ENCODE peak calls at places on chromosomes 6 and 20, in four cellular contexts. One of them, this sample, is unnamed.
A peak's percentile ranks its signal among the peaks of the same experiment; 100 is the strongest.

GRCh38 chr6:35343835-35344550 is 1.6 kb downstream of the PPARD start:
- DNase-seq in right lobe of liver: no peak
- DNase-seq in hepatocyte: no peak
- DNase-seq in kidney epithelial cell: no peak
- DNase-seq in this sample: no peak

GRCh38 chr6:37092851-37093727 is 76.9 kb upstream of the PIM1 start:
- DNase-seq in right lobe of liver: no peak
- DNase-seq in hepatocyte: no peak
- DNase-seq in kidney epithelial cell: no peak
- DNase-seq in this sample: no peak

GRCh38 chr6:16001158-16001557 is 127.7 kb upstream of the MYLIP start:
- DNase-seq in right lobe of liver: no peak
- DNase-seq in hepatocyte: no peak
- DNase-seq in kidney epithelial cell: no peak
- DNase-seq in this sample: no peak

GRCh38 chr6:152232494-152233151 is 404.5 kb downstream of the SYNE1 start:
- DNase-seq in right lobe of liver: no peak
- DNase-seq in hepatocyte: peak; percentile 26
- DNase-seq in kidney epithelial cell: no peak
- DNase-seq in this sample: no peak

GRCh38 chr20:36929290-36929689 is 22.2 kb downstream of the SAMHD1 start:
- DNase-seq in right lobe of liver: no peak
- DNase-seq in hepatocyte: no peak
- DNase-seq in kidney epithelial cell: no peak
- DNase-seq in this sample: no peak

GRCh38 chr6:26121141-26122004 is 34.1 kb downstream of the HFE start:
- DNase-seq in right lobe of liver: no peak
- DNase-seq in hepatocyte: peak; percentile 30
- DNase-seq in kidney epithelial cell: peak; percentile 89
- DNase-seq in this sample: no peak

GRCh38 chr6:144330588-144330987 is 45.5 kb downstream of the UTRN start:
- DNase-seq in right lobe of liver: no peak
- DNase-seq in hepatocyte: peak; percentile 61
- DNase-seq in kidney epithelial cell: no peak
- DNase-seq in this sample: no peak

GRCh38 chr6:43771210-43771857 is 1.3 kb downstream of the VEGFA start:
- DNase-seq in right lobe of liver: peak; percentile 75
- DNase-seq in hepatocyte: peak; percentile 86
- DNase-seq in kidney epithelial cell: no peak
- DNase-seq in this sample: no peak

GRCh38 chr20:33259371-33259770 is 23.6 kb downstream of the BPIFA1 start:
- DNase-seq in right lobe of liver: no peak
- DNase-seq in hepatocyte: no peak
- DNase-seq in kidney epithelial cell: no peak
- DNase-seq in this sample: no peak

GRCh38 chr6:28383235-28384142 is 16.1 kb downstream of the ZSCAN12 start:
- DNase-seq in right lobe of liver: peak; percentile 89
- DNase-seq in hepatocyte: peak; percentile 93
- DNase-seq in kidney epithelial cell: peak; percentile 43
- DNase-seq in this sample: peak; percentile 43

GRCh38 chr20:63846128-63846771 is 15.0 kb upstream of the ABHD16B start:
- DNase-seq in right lobe of liver: peak; percentile 64
- DNase-seq in hepatocyte: peak; percentile 67
- DNase-seq in kidney epithelial cell: no peak
- DNase-seq in this sample: no peak

DNA sequence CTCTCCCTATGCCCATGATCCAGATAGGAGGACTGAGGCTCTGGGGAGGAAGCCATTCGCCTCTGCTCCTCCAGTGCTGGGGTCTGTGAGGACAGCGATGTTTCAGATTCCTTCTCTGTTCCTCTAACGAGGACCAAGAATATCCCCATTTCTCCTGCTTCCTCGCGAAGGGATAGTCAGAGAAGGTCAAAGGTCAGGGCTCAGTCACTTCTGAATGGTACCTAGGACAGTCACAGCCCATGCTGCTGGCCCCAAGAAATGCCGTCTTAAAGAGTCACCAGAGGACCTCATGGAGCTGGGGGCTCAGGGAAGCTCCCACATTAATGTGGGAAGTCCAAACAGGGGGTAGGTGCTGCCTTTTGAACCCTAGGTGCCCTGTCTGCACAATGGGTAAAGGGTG is 2.1 kb downstream of the FOXS1 start:
- DNase-seq in right lobe of liver: no peak
- DNase-seq in hepatocyte: no peak
- DNase-seq in kidney epithelial cell: no peak
- DNase-seq in this sample: no peak
- H3K4me3 ChIP-seq in right lobe of liver: no peak overlapping the region
- H3K4me3 ChIP-seq in hepatocyte: no peak overlapping the region
- H3K4me3 ChIP-seq in kidney epithelial cell: no peak overlapping the region
- H3K4me3 ChIP-seq in this sample: no peak overlapping the region

GRCh38 chr20:41566896-41567527 is 51.2 kb downstream of the CHD6 start:
- DNase-seq in right lobe of liver: no peak
- DNase-seq in hepatocyte: no peak
- DNase-seq in kidney epithelial cell: no peak
- DNase-seq in this sample: no peak
- TF ChIP-seq CTCF in right lobe of liver: no peak
- TF ChIP-seq CTCF in hepatocyte: no peak
- TF ChIP-seq CTCF in kidney epithelial cell: no peak
- TF ChIP-seq CTCF in this sample: no peak

DNA sequence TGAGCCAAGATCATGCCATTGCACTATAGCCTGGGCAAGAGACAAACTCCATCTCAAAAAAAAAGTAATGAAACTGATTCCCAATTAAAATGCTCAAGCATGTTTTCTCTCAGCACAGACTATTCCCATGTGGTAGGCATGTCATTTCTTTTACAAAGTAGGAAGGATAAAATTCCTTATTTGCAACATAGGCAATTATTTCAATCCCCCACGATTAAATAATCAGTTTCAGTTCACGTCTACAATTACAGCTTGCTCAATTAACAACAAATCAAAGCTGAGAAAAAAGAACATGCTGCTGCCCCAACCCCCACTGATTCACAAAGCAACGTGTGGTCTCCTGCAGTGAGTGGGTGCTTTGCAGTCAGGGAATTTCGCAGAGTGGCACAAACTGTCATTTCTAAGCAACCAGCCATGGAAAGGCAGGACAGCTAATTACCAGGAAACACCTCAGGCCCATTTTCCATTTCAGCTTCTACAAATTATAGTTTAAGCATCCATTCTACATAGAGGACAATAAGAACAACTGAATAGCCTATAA is 17.0 kb downstream of the RNASET2 start:
- DNase-seq in right lobe of liver: no peak
- DNase-seq in hepatocyte: no peak
- DNase-seq in kidney epithelial cell: no peak
- DNase-seq in this sample: no peak
- H3K4me3 ChIP-seq in right lobe of liver: no peak overlapping the region
- H3K4me3 ChIP-seq in hepatocyte: no peak overlapping the region
- H3K4me3 ChIP-seq in kidney epithelial cell: no peak overlapping the region
- H3K4me3 ChIP-seq in this sample: no peak overlapping the region

DNA sequence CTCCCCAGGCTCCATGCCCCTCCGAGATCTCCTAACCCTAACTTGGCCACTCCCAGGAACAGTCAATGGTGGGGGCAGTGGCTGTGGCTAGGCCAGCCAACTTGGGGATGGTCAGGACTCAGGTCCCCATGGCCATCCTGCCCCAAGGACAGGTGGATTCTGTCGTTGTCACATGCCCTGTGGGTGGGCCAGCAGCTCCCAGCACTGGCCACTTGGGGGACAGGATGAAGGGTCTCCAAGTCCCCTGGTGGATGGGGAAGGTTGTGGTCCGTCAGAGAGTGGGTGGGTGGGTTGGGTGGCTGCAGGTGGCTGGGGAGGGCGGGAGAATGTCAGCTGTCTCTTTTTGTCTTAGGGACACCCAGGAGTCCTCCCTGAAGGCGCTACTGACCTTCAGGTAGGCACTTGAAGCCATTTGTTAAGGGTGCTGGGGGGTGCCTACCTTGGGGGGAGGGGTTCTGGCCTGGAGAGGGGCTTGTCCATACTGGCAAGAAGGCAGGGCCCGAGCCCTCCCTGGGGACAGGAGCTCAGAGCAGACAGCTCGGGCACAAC is 5.5 kb downstream of the COL9A3 start:
- DNase-seq in right lobe of liver: no peak
- DNase-seq in hepatocyte: no peak
- DNase-seq in kidney epithelial cell: no peak
- DNase-seq in this sample: no peak
- TF ChIP-seq CTCF in right lobe of liver: no peak
- TF ChIP-seq CTCF in hepatocyte: no peak
- TF ChIP-seq CTCF in kidney epithelial cell: no peak
- TF ChIP-seq CTCF in this sample: no peak

This sample was measured in astrocyte of the cerebellum.